ENCODE peak calls at places on chromosomes 2 and 18, in ten cellular contexts. One of them, this sample, is unnamed.

GRCh38 chr2:199607914-199608313 is 150.2 kb upstream of the SATB2 start:
- DNase-seq in endothelial cell of umbilical vein: no peak
- DNase-seq in AG09309: no peak
- DNase-seq in NCI-H1417: no peak
- DNase-seq in stimulated activated CD8-positive, alpha-beta memory T cell treated with anti-CD3 and anti-CD28 coated beads, Interleukin-15, amount 100 ng/mL, for 24 hours: no peak
- DNase-seq in left ventricle myocardium superior: no peak
- DNase-seq in sciatic nerve: no peak
- DNase-seq in posterior cingulate gyrus: no peak
- DNase-seq in neural crest cell: no peak
- DNase-seq in NCI-H1092 treated with DMSO at 0.1 percent for 48 hours: no peak
- DNase-seq in this sample: peak

GRCh38 chr2:224134003-224134734 is 95.1 kb upstream of the SERPINE2 start:
- DNase-seq in NCI-H1417: no peak
- DNase-seq in sciatic nerve: no peak
- DNase-seq in AG09309: no peak
- DNase-seq in left ventricle myocardium superior: no peak
- DNase-seq in endothelial cell of umbilical vein: no peak
- DNase-seq in posterior cingulate gyrus: no peak
- DNase-seq in NCI-H1092 treated with DMSO at 0.1 percent for 48 hours: no peak
- DNase-seq in stimulated activated CD8-positive, alpha-beta memory T cell treated with anti-CD3 and anti-CD28 coated beads, Interleukin-15, amount 100 ng/mL, for 24 hours: no peak
- DNase-seq in neural crest cell: no peak
- DNase-seq in this sample: no peak

GRCh38 chr2:162053808-162054155 is 20.2 kb downstream of the DPP4 start:
- DNase-seq in NCI-H1417: no peak
- DNase-seq in AG09309: no peak
- DNase-seq in endothelial cell of umbilical vein: no peak
- DNase-seq in sciatic nerve: no peak
- DNase-seq in posterior cingulate gyrus: no peak
- DNase-seq in stimulated activated CD8-positive, alpha-beta memory T cell treated with anti-CD3 and anti-CD28 coated beads, Interleukin-15, amount 100 ng/mL, for 24 hours: no peak
- DNase-seq in left ventricle myocardium superior: no peak
- DNase-seq in NCI-H1092 treated with DMSO at 0.1 percent for 48 hours: no peak
- DNase-seq in neural crest cell: no peak
- DNase-seq in this sample: no peak

GRCh38 chr2:46615555-46616487 is 136.5 kb downstream of the TMEM247 start:
- DNase-seq in stimulated activated CD8-positive, alpha-beta memory T cell treated with anti-CD3 and anti-CD28 coated beads, Interleukin-15, amount 100 ng/mL, for 24 hours: no peak
- DNase-seq in neural crest cell: no peak
- DNase-seq in sciatic nerve: no peak
- DNase-seq in AG09309: no peak
- DNase-seq in NCI-H1417: no peak
- DNase-seq in NCI-H1092 treated with DMSO at 0.1 percent for 48 hours: peak
- DNase-seq in posterior cingulate gyrus: no peak
- DNase-seq in left ventricle myocardium superior: no peak
- DNase-seq in endothelial cell of umbilical vein: peak
- DNase-seq in this sample: peak

GRCh38 chr2:155391613-155392012 is 693.1 kb downstream of the KCNJ3 start:
- DNase-seq in sciatic nerve: no peak
- DNase-seq in left ventricle myocardium superior: no peak
- DNase-seq in endothelial cell of umbilical vein: peak
- DNase-seq in NCI-H1092 treated with DMSO at 0.1 percent for 48 hours: no peak
- DNase-seq in posterior cingulate gyrus: no peak
- DNase-seq in NCI-H1417: no peak
- DNase-seq in stimulated activated CD8-positive, alpha-beta memory T cell treated with anti-CD3 and anti-CD28 coated beads, Interleukin-15, amount 100 ng/mL, for 24 hours: no peak
- DNase-seq in AG09309: no peak
- DNase-seq in neural crest cell: no peak
- DNase-seq in this sample: no peak

GRCh38 chr2:169276045-169276444 is 86.3 kb downstream of the LRP2 start:
- DNase-seq in AG09309: no peak
- DNase-seq in posterior cingulate gyrus: peak
- DNase-seq in sciatic nerve: no peak
- DNase-seq in endothelial cell of umbilical vein: peak
- DNase-seq in NCI-H1092 treated with DMSO at 0.1 percent for 48 hours: no peak
- DNase-seq in neural crest cell: no peak
- DNase-seq in stimulated activated CD8-positive, alpha-beta memory T cell treated with anti-CD3 and anti-CD28 coated beads, Interleukin-15, amount 100 ng/mL, for 24 hours: no peak
- DNase-seq in NCI-H1417: no peak
- DNase-seq in left ventricle myocardium superior: no peak
- DNase-seq in this sample: no peak

GRCh38 chr2:109607766-109608165 is 6.0 kb downstream of the SEPTIN10 start:
- DNase-seq in stimulated activated CD8-positive, alpha-beta memory T cell treated with anti-CD3 and anti-CD28 coated beads, Interleukin-15, amount 100 ng/mL, for 24 hours: no peak
- DNase-seq in sciatic nerve: no peak
- DNase-seq in endothelial cell of umbilical vein: peak
- DNase-seq in NCI-H1092 treated with DMSO at 0.1 percent for 48 hours: no peak
- DNase-seq in posterior cingulate gyrus: no peak
- DNase-seq in AG09309: no peak
- DNase-seq in neural crest cell: no peak
- DNase-seq in NCI-H1417: no peak
- DNase-seq in left ventricle myocardium superior: no peak
- DNase-seq in this sample: no peak

GRCh38 chr18:10419420-10420103 is 34.9 kb upstream of the APCDD1 start:
- DNase-seq in NCI-H1092 treated with DMSO at 0.1 percent for 48 hours: no peak
- DNase-seq in sciatic nerve: no peak
- DNase-seq in left ventricle myocardium superior: no peak
- DNase-seq in posterior cingulate gyrus: no peak
- DNase-seq in neural crest cell: no peak
- DNase-seq in AG09309: no peak
- DNase-seq in NCI-H1417: no peak
- DNase-seq in endothelial cell of umbilical vein: no peak
- DNase-seq in stimulated activated CD8-positive, alpha-beta memory T cell treated with anti-CD3 and anti-CD28 coated beads, Interleukin-15, amount 100 ng/mL, for 24 hours: no peak
- DNase-seq in this sample: no peak

GRCh38 chr18:49274188-49274714 is 186.2 kb downstream of the DYM start:
- DNase-seq in posterior cingulate gyrus: no peak
- DNase-seq in sciatic nerve: no peak
- DNase-seq in neural crest cell: no peak
- DNase-seq in left ventricle myocardium superior: no peak
- DNase-seq in endothelial cell of umbilical vein: no peak
- DNase-seq in stimulated activated CD8-positive, alpha-beta memory T cell treated with anti-CD3 and anti-CD28 coated beads, Interleukin-15, amount 100 ng/mL, for 24 hours: no peak
- DNase-seq in AG09309: no peak
- DNase-seq in NCI-H1092 treated with DMSO at 0.1 percent for 48 hours: no peak
- DNase-seq in NCI-H1417: no peak
- DNase-seq in this sample: no peak

GRCh38 chr2:230643576-230644291 is 68.9 kb upstream of the CAB39 start:
- DNase-seq in NCI-H1092 treated with DMSO at 0.1 percent for 48 hours: no peak
- DNase-seq in AG09309: no peak
- DNase-seq in posterior cingulate gyrus: peak
- DNase-seq in endothelial cell of umbilical vein: no peak
- DNase-seq in sciatic nerve: no peak
- DNase-seq in NCI-H1417: no peak
- DNase-seq in left ventricle myocardium superior: no peak
- DNase-seq in neural crest cell: no peak
- DNase-seq in stimulated activated CD8-positive, alpha-beta memory T cell treated with anti-CD3 and anti-CD28 coated beads, Interleukin-15, amount 100 ng/mL, for 24 hours: no peak
- DNase-seq in this sample: no peak

GRCh38 chr2:85394256-85394655 is 15.9 kb downstream of the CAPG start:
- DNase-seq in stimulated activated CD8-positive, alpha-beta memory T cell treated with anti-CD3 and anti-CD28 coated beads, Interleukin-15, amount 100 ng/mL, for 24 hours: no peak
- DNase-seq in posterior cingulate gyrus: peak
- DNase-seq in left ventricle myocardium superior: no peak
- DNase-seq in NCI-H1417: no peak
- DNase-seq in NCI-H1092 treated with DMSO at 0.1 percent for 48 hours: peak
- DNase-seq in endothelial cell of umbilical vein: no peak
- DNase-seq in sciatic nerve: peak
- DNase-seq in neural crest cell: no peak
- DNase-seq in AG09309: no peak
- DNase-seq in this sample: peak

GRCh38 chr2:234293973-234294372 is 202.9 kb downstream of the ARL4C start:
- DNase-seq in sciatic nerve: no peak
- DNase-seq in neural crest cell: no peak
- DNase-seq in stimulated activated CD8-positive, alpha-beta memory T cell treated with anti-CD3 and anti-CD28 coated beads, Interleukin-15, amount 100 ng/mL, for 24 hours: no peak
- DNase-seq in left ventricle myocardium superior: no peak
- DNase-seq in posterior cingulate gyrus: no peak
- DNase-seq in AG09309: no peak
- DNase-seq in NCI-H1092 treated with DMSO at 0.1 percent for 48 hours: no peak
- DNase-seq in NCI-H1417: peak
- DNase-seq in endothelial cell of umbilical vein: peak
- DNase-seq in this sample: peak

GRCh38 chr2:139969301-139969700 is 1189.1 kb upstream of the NXPH2 start:
- DNase-seq in NCI-H1092 treated with DMSO at 0.1 percent for 48 hours: no peak
- DNase-seq in stimulated activated CD8-positive, alpha-beta memory T cell treated with anti-CD3 and anti-CD28 coated beads, Interleukin-15, amount 100 ng/mL, for 24 hours: no peak
- DNase-seq in posterior cingulate gyrus: no peak
- DNase-seq in left ventricle myocardium superior: no peak
- DNase-seq in neural crest cell: no peak
- DNase-seq in sciatic nerve: no peak
- DNase-seq in AG09309: no peak
- DNase-seq in endothelial cell of umbilical vein: no peak
- DNase-seq in NCI-H1417: no peak
- DNase-seq in this sample: no peak

GRCh38 chr18:77100751-77101355 is 31.7 kb downstream of the MBP start:
- DNase-seq in NCI-H1092 treated with DMSO at 0.1 percent for 48 hours: no peak
- DNase-seq in left ventricle myocardium superior: no peak
- DNase-seq in endothelial cell of umbilical vein: peak
- DNase-seq in NCI-H1417: no peak
- DNase-seq in sciatic nerve: peak
- DNase-seq in AG09309: no peak
- DNase-seq in posterior cingulate gyrus: no peak
- DNase-seq in stimulated activated CD8-positive, alpha-beta memory T cell treated with anti-CD3 and anti-CD28 coated beads, Interleukin-15, amount 100 ng/mL, for 24 hours: no peak
- DNase-seq in neural crest cell: no peak
- DNase-seq in this sample: no peak

GRCh38 chr2:71603311-71603794 is 150.0 kb downstream of the DYSF start:
- DNase-seq in AG09309: no peak
- DNase-seq in stimulated activated CD8-positive, alpha-beta memory T cell treated with anti-CD3 and anti-CD28 coated beads, Interleukin-15, amount 100 ng/mL, for 24 hours: no peak
- DNase-seq in left ventricle myocardium superior: peak
- DNase-seq in posterior cingulate gyrus: peak
- DNase-seq in endothelial cell of umbilical vein: no peak
- DNase-seq in neural crest cell: no peak
- DNase-seq in NCI-H1417: no peak
- DNase-seq in NCI-H1092 treated with DMSO at 0.1 percent for 48 hours: no peak
- DNase-seq in sciatic nerve: peak
- DNase-seq in this sample: no peak

GRCh38 chr2:15260813-15261212 is 300.3 kb downstream of the NBAS start:
- DNase-seq in NCI-H1417: peak
- DNase-seq in posterior cingulate gyrus: no peak
- DNase-seq in AG09309: no peak
- DNase-seq in left ventricle myocardium superior: no peak
- DNase-seq in sciatic nerve: no peak
- DNase-seq in neural crest cell: no peak
- DNase-seq in endothelial cell of umbilical vein: no peak
- DNase-seq in NCI-H1092 treated with DMSO at 0.1 percent for 48 hours: no peak
- DNase-seq in stimulated activated CD8-positive, alpha-beta memory T cell treated with anti-CD3 and anti-CD28 coated beads, Interleukin-15, amount 100 ng/mL, for 24 hours: no peak
- DNase-seq in this sample: no peak

GRCh38 chr2:29108225-29108624 is 7.0 kb upstream of the CLIP4 start:
- DNase-seq in AG09309: peak
- DNase-seq in stimulated activated CD8-positive, alpha-beta memory T cell treated with anti-CD3 and anti-CD28 coated beads, Interleukin-15, amount 100 ng/mL, for 24 hours: no peak
- DNase-seq in NCI-H1417: no peak
- DNase-seq in NCI-H1092 treated with DMSO at 0.1 percent for 48 hours: no peak
- DNase-seq in left ventricle myocardium superior: peak
- DNase-seq in posterior cingulate gyrus: peak
- DNase-seq in sciatic nerve: no peak
- DNase-seq in neural crest cell: peak
- DNase-seq in endothelial cell of umbilical vein: no peak
- DNase-seq in this sample: no peak

GRCh38 chr2:73008261-73009159 is 63.0 kb downstream of the SFXN5 start:
- DNase-seq in NCI-H1092 treated with DMSO at 0.1 percent for 48 hours: no peak
- DNase-seq in endothelial cell of umbilical vein: no peak
- DNase-seq in left ventricle myocardium superior: no peak
- DNase-seq in stimulated activated CD8-positive, alpha-beta memory T cell treated with anti-CD3 and anti-CD28 coated beads, Interleukin-15, amount 100 ng/mL, for 24 hours: no peak
- DNase-seq in sciatic nerve: no peak
- DNase-seq in AG09309: no peak
- DNase-seq in NCI-H1417: no peak
- DNase-seq in neural crest cell: no peak
- DNase-seq in posterior cingulate gyrus: no peak
- DNase-seq in this sample: no peak

GRCh38 chr18:72652990-72653593 is 109.0 kb upstream of the CBLN2 start:
- DNase-seq in AG09309: no peak
- DNase-seq in neural crest cell: peak
- DNase-seq in endothelial cell of umbilical vein: peak
- DNase-seq in stimulated activated CD8-positive, alpha-beta memory T cell treated with anti-CD3 and anti-CD28 coated beads, Interleukin-15, amount 100 ng/mL, for 24 hours: no peak
- DNase-seq in NCI-H1417: peak
- DNase-seq in posterior cingulate gyrus: peak
- DNase-seq in left ventricle myocardium superior: no peak
- DNase-seq in NCI-H1092 treated with DMSO at 0.1 percent for 48 hours: peak
- DNase-seq in sciatic nerve: no peak
- DNase-seq in this sample: peak

GRCh38 chr2:175926272-175926671 is 75.8 kb downstream of the LNPK start:
- DNase-seq in left ventricle myocardium superior: no peak
- DNase-seq in NCI-H1092 treated with DMSO at 0.1 percent for 48 hours: no peak
- DNase-seq in neural crest cell: no peak
- DNase-seq in posterior cingulate gyrus: no peak
- DNase-seq in NCI-H1417: no peak
- DNase-seq in sciatic nerve: no peak
- DNase-seq in AG09309: peak
- DNase-seq in endothelial cell of umbilical vein: no peak
- DNase-seq in stimulated activated CD8-positive, alpha-beta memory T cell treated with anti-CD3 and anti-CD28 coated beads, Interleukin-15, amount 100 ng/mL, for 24 hours: no peak
- DNase-seq in this sample: no peak

GRCh38 chr2:56068746-56069145 is 115.0 kb upstream of the CCDC85A start:
- DNase-seq in NCI-H1417: no peak
- DNase-seq in left ventricle myocardium superior: no peak
- DNase-seq in posterior cingulate gyrus: no peak
- DNase-seq in neural crest cell: no peak
- DNase-seq in NCI-H1092 treated with DMSO at 0.1 percent for 48 hours: no peak
- DNase-seq in AG09309: no peak
- DNase-seq in sciatic nerve: no peak
- DNase-seq in stimulated activated CD8-positive, alpha-beta memory T cell treated with anti-CD3 and anti-CD28 coated beads, Interleukin-15, amount 100 ng/mL, for 24 hours: no peak
- DNase-seq in endothelial cell of umbilical vein: no peak
- DNase-seq in this sample: no peak

GRCh38 chr2:74548285-74548918 is 5.3 kb downstream of the LOXL3 start:
- DNase-seq in left ventricle myocardium superior: no peak
- DNase-seq in NCI-H1417: no peak
- DNase-seq in sciatic nerve: no peak
- DNase-seq in neural crest cell: no peak
- DNase-seq in NCI-H1092 treated with DMSO at 0.1 percent for 48 hours: peak
- DNase-seq in stimulated activated CD8-positive, alpha-beta memory T cell treated with anti-CD3 and anti-CD28 coated beads, Interleukin-15, amount 100 ng/mL, for 24 hours: no peak
- DNase-seq in AG09309: no peak
- DNase-seq in posterior cingulate gyrus: no peak
- DNase-seq in endothelial cell of umbilical vein: no peak
- DNase-seq in this sample: peak

GRCh38 chr2:238727585-238728321 is 120.1 kb upstream of the TWIST2 start:
- DNase-seq in left ventricle myocardium superior: peak
- DNase-seq in NCI-H1417: no peak
- DNase-seq in sciatic nerve: no peak
- DNase-seq in endothelial cell of umbilical vein: no peak
- DNase-seq in posterior cingulate gyrus: no peak
- DNase-seq in NCI-H1092 treated with DMSO at 0.1 percent for 48 hours: no peak
- DNase-seq in stimulated activated CD8-positive, alpha-beta memory T cell treated with anti-CD3 and anti-CD28 coated beads, Interleukin-15, amount 100 ng/mL, for 24 hours: no peak
- DNase-seq in neural crest cell: no peak
- DNase-seq in AG09309: peak
- DNase-seq in this sample: no peak

GRCh38 chr18:6992761-6993160 is 124.8 kb downstream of the LAMA1 start:
- DNase-seq in AG09309: no peak
- DNase-seq in posterior cingulate gyrus: no peak
- DNase-seq in stimulated activated CD8-positive, alpha-beta memory T cell treated with anti-CD3 and anti-CD28 coated beads, Interleukin-15, amount 100 ng/mL, for 24 hours: no peak
- DNase-seq in left ventricle myocardium superior: no peak
- DNase-seq in endothelial cell of umbilical vein: no peak
- DNase-seq in NCI-H1092 treated with DMSO at 0.1 percent for 48 hours: no peak
- DNase-seq in NCI-H1417: no peak
- DNase-seq in neural crest cell: no peak
- DNase-seq in sciatic nerve: no peak
- DNase-seq in this sample: no peak

GRCh38 chr2:108349571-108349928 is 28.2 kb upstream of the SULT1C4 start:
- DNase-seq in neural crest cell: no peak
- DNase-seq in endothelial cell of umbilical vein: no peak
- DNase-seq in AG09309: no peak
- DNase-seq in NCI-H1417: no peak
- DNase-seq in left ventricle myocardium superior: no peak
- DNase-seq in sciatic nerve: no peak
- DNase-seq in NCI-H1092 treated with DMSO at 0.1 percent for 48 hours: no peak
- DNase-seq in stimulated activated CD8-positive, alpha-beta memory T cell treated with anti-CD3 and anti-CD28 coated beads, Interleukin-15, amount 100 ng/mL, for 24 hours: no peak
- DNase-seq in posterior cingulate gyrus: no peak
- DNase-seq in this sample: no peak

GRCh38 chr2:165193178-165193777 is 10.6 kb downstream of the SCN3A start:
- DNase-seq in posterior cingulate gyrus: no peak
- DNase-seq in neural crest cell: no peak
- DNase-seq in endothelial cell of umbilical vein: no peak
- DNase-seq in left ventricle myocardium superior: no peak
- DNase-seq in AG09309: no peak
- DNase-seq in sciatic nerve: no peak
- DNase-seq in NCI-H1092 treated with DMSO at 0.1 percent for 48 hours: peak
- DNase-seq in stimulated activated CD8-positive, alpha-beta memory T cell treated with anti-CD3 and anti-CD28 coated beads, Interleukin-15, amount 100 ng/mL, for 24 hours: no peak
- DNase-seq in NCI-H1417: no peak
- DNase-seq in this sample: no peak

GRCh38 chr2:131081190-131081589 is 12.1 kb downstream of the FAM168B start:
- DNase-seq in endothelial cell of umbilical vein: no peak
- DNase-seq in NCI-H1417: no peak
- DNase-seq in stimulated activated CD8-positive, alpha-beta memory T cell treated with anti-CD3 and anti-CD28 coated beads, Interleukin-15, amount 100 ng/mL, for 24 hours: no peak
- DNase-seq in neural crest cell: no peak
- DNase-seq in AG09309: no peak
- DNase-seq in NCI-H1092 treated with DMSO at 0.1 percent for 48 hours: no peak
- DNase-seq in posterior cingulate gyrus: no peak
- DNase-seq in left ventricle myocardium superior: no peak
- DNase-seq in sciatic nerve: no peak
- DNase-seq in this sample: no peak

GRCh38 chr2:127776122-127776780 is 34.7 kb downstream of the WDR33 start:
- DNase-seq in neural crest cell: no peak
- DNase-seq in endothelial cell of umbilical vein: no peak
- DNase-seq in NCI-H1417: no peak
- DNase-seq in left ventricle myocardium superior: no peak
- DNase-seq in sciatic nerve: no peak
- DNase-seq in stimulated activated CD8-positive, alpha-beta memory T cell treated with anti-CD3 and anti-CD28 coated beads, Interleukin-15, amount 100 ng/mL, for 24 hours: no peak
- DNase-seq in AG09309: no peak
- DNase-seq in NCI-H1092 treated with DMSO at 0.1 percent for 48 hours: no peak
- DNase-seq in posterior cingulate gyrus: no peak
- DNase-seq in this sample: no peak

This sample was measured in NCI-H524.